ENCODE peak calls at places on chromosomes 4 and X, in eight cellular contexts. P is fibroblast of lung, Z is testis, M is iris pigment epithelial cell, O is neuronal stem cell, X is body of pancreas, Y is M059J, K is fibroblast of pulmonary artery. H is an unnamed sample.

GRCh38 chr4:61500883-61501282 is 300.8 kb downstream of the ADGRL3 start:
- DNase-seq in P (peak; percentile 4), Z (peak; percentile 29), X (no peak), O (no peak), M (peak; percentile 37), K (peak; percentile 53), Y (no peak), H (no peak)

GRCh38 chrX:23898412-23898959 is 9.3 kb downstream of the APOO start:
- DNase-seq in K (peak; percentile 57), Y (peak; percentile 87), X (no peak), Z (no peak), M (peak; percentile 78), O (no peak), P (peak; percentile 68), H (no peak)

GRCh38 chr4:96356591-96357360 is 516.9 kb downstream of the PDHA2 start:
- DNase-seq in X (no peak), O (no peak), Y (peak; percentile 43), K (peak; percentile 30), M (peak; percentile 3), P (peak; percentile 81), Z (no peak), H (peak; percentile 5)

GRCh38 chrX:126165721-126166401 is at the start of gene DCAF12L2:
- DNase-seq in O (peak; percentile 24), P (no peak), M (peak; percentile 1), X (no peak), K (no peak), Y (no peak), Z (peak; percentile 68), H (no peak)

GRCh38 chr4:134200811-134201215 is 776 bp downstream of the PABPC4L start:
- DNase-seq in Z (no peak), M (no peak), X (peak; percentile 9), K (no peak), P (peak; percentile 11), Y (no peak), O (no peak), H (no peak)

GRCh38 chr4:47930971-47931804 is 16.8 kb upstream of the NFXL1 start:
- DNase-seq in X (peak; percentile 41), Y (peak; percentile 72), M (peak; percentile 78), K (peak; percentile 70), O (no peak), P (peak; percentile 84), Z (no peak), H (peak; percentile 61)

GRCh38 chrX:103170216-103170615 is 44.7 kb upstream of the BEX4 start:
- DNase-seq in P (peak; percentile 21), Y (peak; percentile 59), O (no peak), K (peak; percentile 42), X (no peak), M (peak; percentile 25), Z (no peak), H (no peak)

GRCh38 chr4:83238393-83238792 is 46.2 kb downstream of the COQ2 start:
- DNase-seq in M (no peak), Z (no peak), X (no peak), P (no peak), Y (no peak), O (no peak), K (no peak), H (no peak)

H was measured in thyroid gland.